ENCODE peak calls at places on chromosomes 12 and 14, in nine cellular contexts. N, R, C, X, O, Q, K, G and W are unnamed samples.

GRCh38 chr12:105445261-105446015 is 114.9 kb downstream of the C12orf75 start:
- DNase-seq in Q (no peak), N (peak; percentile 64), O (no peak), K (peak; percentile 40), X (no peak), R (no peak), C (no peak), G (no peak), W (no peak)

GRCh38 chr12:7131502-7131866 is 1.3 kb downstream of the CLSTN3 start:
- DNase-seq in R (no peak), C (no peak), X (no peak), N (no peak), G (no peak), O (no peak), K (no peak), Q (no peak), W (no peak)

GRCh38 chr14:98242903-98243302 is 1029.1 kb downstream of the BCL11B start:
- DNase-seq in G (no peak), O (no peak), K (no peak), R (no peak), C (no peak), N (no peak), X (no peak), Q (no peak), W (no peak)

GRCh38 chr14:100665518-100666032 is 61.1 kb upstream of the DLK1 start:
- DNase-seq in G (no peak), Q (no peak), K (peak; percentile 37), R (no peak), C (no peak), O (no peak), X (no peak), N (no peak), W (peak; percentile 89)

GRCh38 chr14:38944691-38945090 is 158.3 kb downstream of the SEC23A start:
- DNase-seq in K (no peak), Q (peak; percentile 72), R (no peak), X (no peak), G (no peak), N (peak; percentile 51), C (no peak), O (no peak), W (peak; percentile 11)

GRCh38 chr14:100554082-100554677 is 33.0 kb downstream of the BEGAIN start:
- DNase-seq in K (peak; percentile 51), G (peak; percentile 75), O (no peak), Q (peak; percentile 65), C (no peak), N (peak; percentile 39), X (peak; percentile 59), R (no peak), W (no peak)

GRCh38 chr12:101368016-101368415 is 39.6 kb downstream of the ARL1 start:
- DNase-seq in R (no peak), N (no peak), O (no peak), G (no peak), C (no peak), X (no peak), K (no peak), Q (no peak), W (no peak)

GRCh38 chr14:36035675-36036074 is 140.8 kb downstream of the PTCSC3 start:
- DNase-seq in X (no peak), C (no peak), G (no peak), Q (no peak), R (no peak), N (no peak), O (no peak), K (no peak), W (no peak)

GRCh38 chr12:57853864-57854556 is 7.5 kb upstream of the CTDSP2 start:
- DNase-seq in R (no peak), X (no peak), K (no peak), G (no peak), O (no peak), C (no peak), Q (no peak), N (no peak), W (no peak)